ENCODE peak calls at places on chromosomes 5 and 9, in five cellular contexts. One of them, this sample, is unnamed. For H3K4me1, the result is how much of the 10 kb centered on the place peaks cover.

GRCh38 chr9:100377015-100377414 is 24.3 kb upstream of the TEX10 start:
- DNase-seq in stomach: no peak
- DNase-seq in PC-3: no peak
- DNase-seq in sigmoid colon: no peak
- DNase-seq in mucosa of descending colon: no peak
- DNase-seq in this sample: no peak

GRCh38 chr5:137667341-137667740 is 68.5 kb downstream of the KLHL3 start:
- DNase-seq in stomach: no peak
- DNase-seq in mucosa of descending colon: no peak
- DNase-seq in sigmoid colon: no peak
- DNase-seq in PC-3: no peak
- DNase-seq in this sample: no peak

GRCh38 chr5:38853753-38854470 is 8.1 kb downstream of the OSMR start:
- DNase-seq in sigmoid colon: no peak
- DNase-seq in PC-3: peak
- DNase-seq in mucosa of descending colon: no peak
- DNase-seq in stomach: no peak
- DNase-seq in this sample: no peak

GRCh38 chr5:123147741-123148140 is 58.7 kb downstream of the PRDM6 start:
- DNase-seq in PC-3: no peak
- DNase-seq in stomach: no peak
- DNase-seq in mucosa of descending colon: no peak
- DNase-seq in sigmoid colon: no peak
- DNase-seq in this sample: no peak

GRCh38 chr9:5052858-5053257 is 67.8 kb downstream of the JAK2 start:
- DNase-seq in stomach: no peak
- DNase-seq in sigmoid colon: no peak
- DNase-seq in mucosa of descending colon: no peak
- DNase-seq in PC-3: no peak
- DNase-seq in this sample: no peak

GRCh38 chr5:164065266-164065665 is 559.8 kb downstream of the MAT2B start:
- DNase-seq in PC-3: no peak
- DNase-seq in mucosa of descending colon: no peak
- DNase-seq in sigmoid colon: no peak
- DNase-seq in stomach: no peak
- DNase-seq in this sample: no peak

GRCh38 chr9:69248005-69248404 is 73.9 kb downstream of the TJP2 start:
- DNase-seq in sigmoid colon: no peak
- DNase-seq in mucosa of descending colon: no peak
- DNase-seq in stomach: no peak
- DNase-seq in PC-3: no peak
- DNase-seq in this sample: no peak

GRCh38 chr9:134302130-134302817 is 24.0 kb upstream of the RXRA start:
- DNase-seq in mucosa of descending colon: no peak
- DNase-seq in sigmoid colon: no peak
- DNase-seq in PC-3: no peak
- DNase-seq in stomach: no peak
- DNase-seq in this sample: no peak

GRCh38 chr9:13787234-13787833 is 507.8 kb upstream of the MPDZ start:
- DNase-seq in PC-3: no peak
- DNase-seq in mucosa of descending colon: no peak
- DNase-seq in stomach: no peak
- DNase-seq in sigmoid colon: no peak
- DNase-seq in this sample: no peak

GRCh38 chr5:31531543-31531887 is 378 bp downstream of the DROSHA start:
- DNase-seq in stomach: peak
- DNase-seq in PC-3: peak
- DNase-seq in mucosa of descending colon: peak
- DNase-seq in sigmoid colon: peak
- DNase-seq in this sample: peak

GRCh38 chr5:123125172-123125508 is 36.1 kb downstream of the PRDM6 start:
- DNase-seq in stomach: no peak
- DNase-seq in PC-3: no peak
- DNase-seq in sigmoid colon: no peak
- DNase-seq in mucosa of descending colon: no peak
- DNase-seq in this sample: no peak

GRCh38 chr9:136099547-136099946 is 4.5 kb upstream of the NACC2 start:
- DNase-seq in mucosa of descending colon: no peak
- DNase-seq in stomach: no peak
- DNase-seq in PC-3: no peak
- DNase-seq in sigmoid colon: no peak
- DNase-seq in this sample: no peak

GRCh38 chr9:91680129-91680528 is 256.5 kb upstream of the NFIL3 start:
- DNase-seq in stomach: no peak
- DNase-seq in sigmoid colon: no peak
- DNase-seq in mucosa of descending colon: no peak
- DNase-seq in PC-3: peak
- DNase-seq in this sample: no peak

GRCh38 chr9:37839491-37840461 is 39.2 kb downstream of the DCAF10 start:
- DNase-seq in sigmoid colon: no peak
- DNase-seq in stomach: no peak
- DNase-seq in mucosa of descending colon: no peak
- DNase-seq in PC-3: peak
- DNase-seq in this sample: no peak

GRCh38 chr9:93814561-93814960 is 140.6 kb downstream of the BARX1 start:
- DNase-seq in PC-3: no peak
- DNase-seq in mucosa of descending colon: no peak
- DNase-seq in sigmoid colon: no peak
- DNase-seq in stomach: no peak
- DNase-seq in this sample: no peak

GRCh38 chr5:176837707-176838115 is 27.4 kb downstream of the UNC5A start:
- DNase-seq in PC-3: peak
- DNase-seq in mucosa of descending colon: peak
- DNase-seq in stomach: peak
- DNase-seq in sigmoid colon: peak
- DNase-seq in this sample: peak
- H3K4me1 ChIP-seq in PC-3: under half
- H3K4me1 ChIP-seq in mucosa of descending colon: under half
- H3K4me1 ChIP-seq in stomach: under half
- H3K4me1 ChIP-seq in sigmoid colon: under half
- H3K4me1 ChIP-seq in this sample: under half

GRCh38 chr5:132504746-132505145 is 14.2 kb upstream of the IRF1 start:
- DNase-seq in sigmoid colon: no peak
- DNase-seq in mucosa of descending colon: peak
- DNase-seq in stomach: peak
- DNase-seq in PC-3: no peak
- DNase-seq in this sample: peak
- H3K4me1 ChIP-seq in sigmoid colon: under half
- H3K4me1 ChIP-seq in mucosa of descending colon: half or more
- H3K4me1 ChIP-seq in stomach: under half
- H3K4me1 ChIP-seq in PC-3: under half
- H3K4me1 ChIP-seq in this sample: under half

DNA sequence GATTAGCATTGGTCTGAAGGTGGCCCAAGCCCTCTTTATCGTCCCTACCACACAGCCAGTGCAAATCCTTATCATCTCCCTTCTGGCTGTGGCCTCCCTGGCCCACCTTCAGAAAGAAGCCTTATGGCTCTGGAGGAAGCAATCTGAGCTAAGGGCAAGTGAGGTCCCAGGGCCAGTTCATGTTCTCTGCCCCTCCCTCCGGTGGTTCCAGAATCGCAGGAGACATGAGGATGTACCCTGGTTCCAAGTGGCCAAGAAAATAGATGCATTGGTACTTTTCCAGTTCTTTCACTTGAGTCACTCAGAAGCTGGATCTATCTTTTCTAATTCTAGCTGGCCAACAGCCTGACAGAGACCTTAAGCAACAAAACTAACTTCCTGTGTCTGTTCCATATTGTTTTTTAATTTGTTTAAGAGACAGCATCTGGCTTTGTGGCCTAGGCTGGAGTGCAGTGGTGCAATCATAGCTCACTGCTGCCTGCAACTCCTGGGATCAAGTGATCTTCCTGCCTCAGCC is 60.7 kb downstream of the LHFPL2 start:
- DNase-seq in PC-3: no peak
- DNase-seq in stomach: no peak
- DNase-seq in sigmoid colon: no peak
- DNase-seq in mucosa of descending colon: no peak
- DNase-seq in this sample: no peak
- H3K4me1 ChIP-seq in PC-3: half or more
- H3K4me1 ChIP-seq in stomach: under half
- H3K4me1 ChIP-seq in sigmoid colon: half or more
- H3K4me1 ChIP-seq in mucosa of descending colon: under half
- H3K4me1 ChIP-seq in this sample: under half

DNA sequence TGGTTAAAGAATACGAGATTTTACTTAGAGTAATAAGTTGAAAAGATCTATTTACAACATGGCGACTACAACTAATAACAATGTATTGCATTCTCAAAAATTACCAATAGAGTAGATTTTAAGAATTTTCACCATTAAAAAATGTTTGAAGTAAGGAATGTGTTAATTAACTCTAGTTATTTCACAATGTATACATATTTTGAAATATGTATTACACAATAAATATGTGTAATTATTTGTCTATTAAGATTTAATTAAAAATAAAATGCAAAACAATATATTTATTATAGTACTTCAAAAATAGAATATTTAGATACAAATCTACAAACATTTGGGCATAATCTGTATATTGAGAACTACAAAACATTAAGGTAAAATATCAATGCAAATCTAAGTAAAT is 1326.3 kb upstream of the CDH6 start:
- DNase-seq in mucosa of descending colon: no peak
- DNase-seq in sigmoid colon: no peak
- DNase-seq in PC-3: no peak
- DNase-seq in stomach: no peak
- DNase-seq in this sample: no peak
- H3K4me1 ChIP-seq in mucosa of descending colon: under half
- H3K4me1 ChIP-seq in sigmoid colon: under half
- H3K4me1 ChIP-seq in PC-3: under half
- H3K4me1 ChIP-seq in stomach: under half
- H3K4me1 ChIP-seq in this sample: under half

DNA sequence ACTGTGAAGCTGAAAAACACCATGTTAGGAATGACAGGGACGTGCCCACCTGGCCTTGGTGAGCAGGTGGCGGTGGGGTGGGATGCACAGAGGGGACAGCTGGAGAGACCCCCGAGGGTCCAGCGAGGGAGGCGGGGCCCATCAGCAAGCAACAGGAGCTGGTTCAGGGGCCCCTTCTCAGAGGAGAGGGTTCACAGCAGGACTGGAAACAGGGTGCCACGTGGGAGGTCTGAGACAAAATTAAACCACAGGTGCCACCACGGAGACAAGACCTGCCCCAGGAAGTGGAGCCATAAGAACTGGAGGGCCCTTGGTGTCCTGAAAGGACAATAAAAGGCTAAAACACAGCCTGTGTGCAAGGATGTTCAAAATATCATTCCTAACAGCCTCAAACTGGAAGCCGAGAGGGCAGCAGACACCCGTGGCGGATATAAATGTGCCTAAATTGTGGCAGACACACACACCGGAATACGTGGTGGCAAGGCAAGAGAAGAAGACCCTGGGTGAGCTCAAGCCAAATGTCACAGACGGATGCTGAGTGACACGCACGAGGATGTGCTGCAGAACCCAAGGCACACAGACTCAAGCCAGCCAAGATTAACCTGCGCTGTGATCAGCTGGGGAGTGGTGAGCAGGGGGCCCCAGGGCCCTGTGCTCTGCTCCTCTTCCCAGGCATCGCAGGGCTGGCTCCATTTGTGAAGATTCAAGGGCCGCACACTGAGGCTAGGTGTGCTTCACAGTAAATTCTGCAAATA is 16.6 kb downstream of the SEMA4D start:
- DNase-seq in PC-3: no peak
- DNase-seq in stomach: no peak
- DNase-seq in sigmoid colon: peak
- DNase-seq in mucosa of descending colon: no peak
- DNase-seq in this sample: no peak
- H3K4me1 ChIP-seq in PC-3: under half
- H3K4me1 ChIP-seq in stomach: under half
- H3K4me1 ChIP-seq in sigmoid colon: under half
- H3K4me1 ChIP-seq in mucosa of descending colon: under half
- H3K4me1 ChIP-seq in this sample: under half

GRCh38 chr5:171963416-171963815 is 43.0 kb downstream of the FBXW11 start:
- DNase-seq in mucosa of descending colon: no peak
- DNase-seq in stomach: no peak
- DNase-seq in PC-3: no peak
- DNase-seq in sigmoid colon: no peak
- DNase-seq in this sample: no peak

GRCh38 chr5:171965740-171966139 is 40.7 kb downstream of the FBXW11 start:
- DNase-seq in sigmoid colon: no peak
- DNase-seq in PC-3: no peak
- DNase-seq in stomach: no peak
- DNase-seq in mucosa of descending colon: no peak
- DNase-seq in this sample: no peak

GRCh38 chr5:171968512-171968911 is 37.9 kb downstream of the FBXW11 start:
- DNase-seq in sigmoid colon: no peak
- DNase-seq in stomach: no peak
- DNase-seq in mucosa of descending colon: no peak
- DNase-seq in PC-3: no peak
- DNase-seq in this sample: no peak

GRCh38 chr5:171966964-171967363 is 39.5 kb downstream of the FBXW11 start:
- DNase-seq in mucosa of descending colon: no peak
- DNase-seq in stomach: no peak
- DNase-seq in PC-3: no peak
- DNase-seq in sigmoid colon: no peak
- DNase-seq in this sample: no peak

DNA sequence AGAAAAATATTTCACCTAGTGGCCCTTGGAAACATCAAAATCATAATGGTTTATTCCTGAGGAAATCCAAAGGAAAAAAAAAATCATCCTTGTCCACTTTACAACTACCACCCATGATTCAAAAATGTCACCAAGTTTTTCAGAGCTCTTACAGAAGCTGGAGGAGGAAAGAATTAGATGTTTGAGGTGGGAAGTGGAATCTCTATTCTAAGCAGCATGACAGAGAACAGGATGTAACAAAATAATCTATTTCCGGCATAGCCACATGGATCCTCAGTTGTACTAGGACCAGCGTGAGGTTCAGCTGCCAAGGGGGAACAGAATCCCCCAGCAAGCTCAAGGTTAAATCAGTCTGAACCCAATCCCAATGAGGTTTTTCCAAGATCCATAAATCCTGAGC is 40.2 kb downstream of the FBXW11 start:
- DNase-seq in mucosa of descending colon: no peak
- DNase-seq in PC-3: no peak
- DNase-seq in sigmoid colon: no peak
- DNase-seq in stomach: no peak
- DNase-seq in this sample: no peak
- H3K4me1 ChIP-seq in mucosa of descending colon: under half
- H3K4me1 ChIP-seq in PC-3: under half
- H3K4me1 ChIP-seq in sigmoid colon: half or more
- H3K4me1 ChIP-seq in stomach: under half
- H3K4me1 ChIP-seq in this sample: under half

DNA sequence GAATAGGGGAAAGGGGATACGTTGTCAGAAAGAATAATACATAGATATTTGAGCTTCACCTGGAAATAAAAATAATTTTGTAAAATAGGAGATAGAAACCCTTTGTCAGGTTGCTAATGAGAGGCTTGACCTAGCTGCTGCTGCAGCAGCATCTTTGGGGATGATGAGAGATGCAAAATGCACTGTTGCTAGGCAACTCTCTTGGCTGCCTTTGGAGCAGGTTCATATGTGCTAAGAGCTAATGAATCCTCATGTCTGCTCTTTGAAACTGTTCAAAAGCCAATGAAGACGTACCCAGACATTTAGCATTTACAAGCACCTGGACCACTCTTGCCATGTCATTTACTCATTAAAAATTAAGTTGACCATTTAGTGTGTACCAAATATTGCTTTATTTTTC is 121.7 kb downstream of the FOCAD start:
- DNase-seq in sigmoid colon: no peak
- DNase-seq in mucosa of descending colon: no peak
- DNase-seq in stomach: no peak
- DNase-seq in PC-3: no peak
- DNase-seq in this sample: no peak
- H3K4me1 ChIP-seq in sigmoid colon: under half
- H3K4me1 ChIP-seq in mucosa of descending colon: under half
- H3K4me1 ChIP-seq in stomach: under half
- H3K4me1 ChIP-seq in PC-3: under half
- H3K4me1 ChIP-seq in this sample: under half

This sample was measured in prostate gland.